ENCODE peak calls at places on chromosomes 4 and X, in five cellular contexts. J, K, R, Q and F are unnamed samples. For H3K4me1 and H3K36me3, the result is how much of the 10 kb centered on the place peaks cover.

GRCh38 chr4:56187601-56188177 is 199.6 kb downstream of the AASDH start:
- DNase-seq in K (no peak), Q (no peak), R (no peak), J (no peak), F (no peak)

GRCh38 chr4:182235016-182235415 is 8.2 kb upstream of the TENM3 start:
- DNase-seq in Q (peak), J (no peak), K (no peak), R (no peak), F (no peak)

GRCh38 chrX:43121637-43122036 is 343.7 kb upstream of the PPP1R2C start:
- DNase-seq in R (no peak), Q (no peak), K (no peak), J (no peak), F (no peak)

GRCh38 chr4:76058888-76059426 is 15.6 kb upstream of the ART3 start:
- DNase-seq in R (no peak), Q (no peak), K (no peak), J (no peak), F (no peak)

GRCh38 chrX:4320436-4320947 is 607.0 kb upstream of the PRKX start:
- DNase-seq in Q (no peak), J (no peak), R (no peak), K (no peak), F (no peak)

GRCh38 chr4:2788532-2789103 is 4.3 kb upstream of the SH3BP2 start:
- DNase-seq in R (no peak), Q (peak), K (no peak), J (peak), F (peak)

GRCh38 chr4:4794421-4794820 is 65.0 kb upstream of the MSX1 start:
- DNase-seq in J (no peak), R (no peak), K (no peak), Q (peak), F (no peak)

GRCh38 chr4:37767546-37767945 is 58.9 kb upstream of the PGM2 start:
- DNase-seq in J (peak), K (peak), R (no peak), Q (peak), F (peak)

GRCh38 chr4:93168053-93168452 is 660.5 kb upstream of the ATOH1 start:
- DNase-seq in K (no peak), Q (no peak), R (no peak), J (no peak), F (no peak)

GRCh38 chr4:10160280-10160856 is 43.8 kb upstream of the WDR1 start:
- DNase-seq in K (no peak), Q (no peak), R (no peak), J (no peak), F (no peak)

GRCh38 chr4:29005838-29006237 is 1714.3 kb upstream of the PCDH7 start:
- DNase-seq in J (no peak), R (no peak), Q (no peak), K (no peak), F (no peak)

GRCh38 chrX:368811-369562 is 17.7 kb downstream of the PPP2R3B start:
- DNase-seq in Q (peak), K (no peak), R (no peak), J (no peak), F (no peak)

GRCh38 chr4:39706334-39706733 is 8.4 kb downstream of the UBE2K start:
- DNase-seq in K (no peak), R (peak), Q (peak), J (no peak), F (peak)

GRCh38 chr4:112031712-112032328 is 113.4 kb upstream of the FAM241A start:
- DNase-seq in Q (peak), K (no peak), R (no peak), J (no peak), F (no peak)

GRCh38 chr4:125849869-125850268 is 535.1 kb downstream of the FAT4 start:
- DNase-seq in Q (peak), K (no peak), J (no peak), R (no peak), F (no peak)

GRCh38 chr4:141133146-141134006 is at the start of gene RNF150:
- DNase-seq in R (peak), J (peak), K (peak), Q (peak), F (peak)

GRCh38 chr4:69064391-69064790 is 31.9 kb upstream of the UGT2B7 start:
- DNase-seq in Q (no peak), R (no peak), K (no peak), J (no peak), F (no peak)

GRCh38 chr4:69069085-69069484 is 27.2 kb upstream of the UGT2B7 start:
- DNase-seq in K (no peak), J (no peak), R (no peak), Q (no peak), F (no peak)

GRCh38 chr4:69071286-69071685 is 25.0 kb upstream of the UGT2B7 start:
- DNase-seq in Q (no peak), J (no peak), R (no peak), K (no peak), F (no peak)

GRCh38 chr4:69070590-69070989 is 25.7 kb upstream of the UGT2B7 start:
- DNase-seq in K (no peak), Q (no peak), R (no peak), J (no peak), F (no peak)

GRCh38 chr4:69066945-69067344 is 29.3 kb upstream of the UGT2B7 start:
- DNase-seq in Q (no peak), R (no peak), K (no peak), J (no peak), F (no peak)
- H3K4me1 ChIP-seq in Q (under half), R (under half), K (under half), J (under half), F (under half)

GRCh38 chr4:83071116-83071515 is 36.1 kb downstream of the COPS4 start:
- DNase-seq in R (no peak), K (no peak), Q (peak), J (no peak), F (no peak)
- H3K36me3 ChIP-seq in R (under half), K (under half), Q (half or more), J (half or more), F (half or more)

DNA sequence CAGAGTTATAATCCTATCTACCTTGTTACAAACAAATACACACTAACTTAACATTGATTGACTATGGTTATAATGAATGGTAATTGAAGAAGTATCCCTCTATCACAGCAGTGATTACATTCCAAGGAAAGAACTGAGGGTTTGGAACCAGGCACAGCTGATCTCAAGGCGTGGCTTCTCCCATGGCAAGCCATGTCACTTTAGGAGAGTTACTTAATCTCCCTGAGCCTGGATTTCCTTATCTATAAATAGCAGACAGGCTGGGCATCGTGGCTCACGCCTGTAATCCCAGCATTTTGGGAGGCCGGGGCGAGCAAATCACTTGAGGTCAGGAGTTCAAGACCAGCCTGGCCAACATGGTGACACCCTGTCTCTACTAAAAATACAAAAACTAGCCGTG is 25.6 kb downstream of the SORBS2 start:
- DNase-seq in J (no peak), K (no peak), R (no peak), Q (no peak), F (no peak)
- H3K4me1 ChIP-seq in J (under half), K (under half), R (under half), Q (under half), F (under half)

GRCh38 chrX:41177297-41177696 is 92.1 kb downstream of the USP9X start:
- DNase-seq in K (no peak), J (no peak), R (no peak), Q (no peak), F (no peak)

GRCh38 chrX:41178201-41178600 is 93.0 kb downstream of the USP9X start:
- DNase-seq in Q (no peak), J (no peak), K (no peak), R (no peak), F (no peak)

GRCh38 chrX:41180194-41180902 is 95.1 kb downstream of the USP9X start:
- DNase-seq in K (peak), Q (peak), J (no peak), R (no peak), F (no peak)

DNA sequence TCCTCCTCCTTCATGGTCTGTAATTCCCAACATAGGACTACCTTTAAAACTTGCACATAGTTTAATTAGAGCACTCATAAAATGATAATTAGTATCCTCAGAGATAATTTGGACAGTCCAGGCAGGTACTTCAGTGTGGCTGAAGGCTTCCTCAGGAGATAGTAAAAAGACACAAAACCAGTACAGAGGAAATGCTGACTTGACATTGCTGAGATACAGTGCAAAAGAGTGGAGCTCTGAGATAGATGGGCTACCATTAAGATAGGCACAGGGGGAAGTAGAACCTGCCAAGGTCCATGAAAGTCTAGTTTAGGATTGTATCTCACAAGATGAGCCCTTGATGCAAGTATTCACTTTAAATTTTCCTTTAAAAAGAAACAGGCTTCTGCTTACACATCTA is 91.0 kb downstream of the USP9X start:
- DNase-seq in Q (no peak), K (no peak), J (no peak), R (no peak), F (no peak)
- H3K36me3 ChIP-seq in Q (half or more), K (under half), J (under half), R (under half), F (under half)

DNA sequence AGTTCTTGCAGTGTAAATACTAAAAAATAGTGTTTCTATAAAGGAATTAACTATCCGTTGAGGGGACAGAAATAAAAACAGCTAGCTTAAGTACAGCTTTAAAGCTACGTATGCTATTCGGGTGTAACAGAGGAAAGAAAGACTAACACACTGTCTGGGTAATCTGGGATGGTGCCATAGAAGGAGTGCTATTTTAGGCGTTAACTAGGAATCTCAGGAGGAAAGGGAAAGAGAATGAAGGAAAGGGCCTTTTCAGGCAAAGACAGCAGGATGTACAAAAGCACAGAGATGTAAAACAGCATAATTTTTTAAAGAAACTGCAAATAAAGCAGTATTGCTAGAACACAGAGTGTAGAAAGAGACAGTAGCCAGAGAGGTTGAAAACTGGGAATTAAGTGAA is 161.8 kb downstream of the RAP1GDS1 start:
- DNase-seq in J (no peak), K (no peak), Q (no peak), R (no peak), F (no peak)
- H3K4me1 ChIP-seq in J (under half), K (under half), Q (under half), R (under half), F (under half)

DNA sequence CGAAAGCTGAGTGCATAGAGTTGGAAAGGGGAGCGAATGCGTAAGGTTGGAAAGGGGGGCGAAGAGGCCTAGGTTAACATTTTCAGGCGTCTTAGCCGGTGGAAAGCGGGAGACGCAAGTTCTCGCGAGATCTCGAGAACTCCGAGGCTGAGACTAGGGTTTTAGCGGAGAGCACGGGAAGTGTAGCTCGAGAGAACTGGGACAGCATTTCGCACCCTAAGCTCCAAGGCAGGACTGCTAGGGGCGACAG is 293 bp upstream of the DDX3X start:
- DNase-seq in J (no peak), R (peak), K (no peak), Q (peak), F (peak)
- H3K36me3 ChIP-seq in J (under half), R (under half), K (under half), Q (under half), F (under half)

DNA sequence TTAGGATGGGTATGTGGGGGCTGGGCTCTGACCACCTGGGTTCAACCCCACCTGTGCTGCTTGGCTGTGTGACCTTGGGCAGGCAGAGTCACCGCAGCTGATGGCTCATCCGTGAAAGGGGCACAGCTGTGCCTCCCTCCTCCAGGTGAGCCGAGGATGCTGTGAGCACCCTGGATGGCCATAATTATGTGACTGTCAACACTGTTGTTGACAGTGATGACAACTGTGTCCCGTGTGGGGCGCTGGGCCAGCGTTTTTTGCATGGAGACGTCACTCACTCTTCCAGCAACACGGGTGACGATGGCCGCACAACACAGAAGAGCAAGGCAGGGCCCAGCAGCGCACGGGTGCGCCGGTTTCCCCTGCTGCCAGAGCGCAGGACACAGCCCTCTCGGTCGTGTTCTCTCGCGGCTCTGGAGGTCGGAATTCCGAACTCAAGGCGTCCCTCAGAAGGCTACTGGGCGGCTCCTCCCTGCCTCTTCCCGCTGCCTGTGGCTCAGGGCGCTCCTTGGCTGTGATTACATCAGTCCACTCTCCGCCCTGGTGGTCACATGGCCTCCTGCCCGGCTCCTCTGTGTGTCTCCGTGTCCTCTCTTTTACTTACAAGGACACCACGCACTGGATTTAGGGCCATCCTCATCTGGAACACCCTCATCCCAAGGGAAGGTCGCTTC is 1.3 kb downstream of the SH3TC1 start:
- DNase-seq in J (peak), R (no peak), Q (no peak), K (no peak), F (peak)
- H3K4me1 ChIP-seq in J (under half), R (under half), Q (under half), K (under half), F (under half)